ENCODE peak calls at places on chromosome X, in eight cellular contexts. L, F, U, Y, J, P, B and N are unnamed samples.

GRCh38 chrX:3346436-3347329 is at the start of gene MXRA5:
- DNase-seq in L (no peak), F (peak), U (peak), Y (peak), J (no peak), P (no peak), B (peak), N (no peak)

GRCh38 chrX:131649741-131650140 is 105.9 kb downstream of the OR13H1 start:
- DNase-seq in L (no peak), F (no peak), U (no peak), Y (no peak), J (no peak), P (no peak), B (no peak), N (no peak)

GRCh38 chrX:43861750-43862149 is 20.5 kb downstream of the MAOB start:
- DNase-seq in L (no peak), F (no peak), U (no peak), Y (no peak), J (no peak), P (no peak), B (no peak), N (no peak)

GRCh38 chrX:134444681-134445080 is 15.3 kb upstream of the HPRT1 start:
- DNase-seq in L (no peak), F (no peak), U (no peak), Y (no peak), J (no peak), P (no peak), B (no peak), N (no peak)

GRCh38 chrX:3962511-3963350 is 249.3 kb upstream of the PRKX start:
- DNase-seq in L (no peak), F (no peak), U (peak), Y (no peak), J (peak), P (no peak), B (no peak), N (peak)

GRCh38 chrX:39242187-39242586 is 440.9 kb downstream of the MID1IP1 start:
- DNase-seq in L (no peak), F (no peak), U (peak), Y (no peak), J (peak), P (peak), B (no peak), N (peak)

GRCh38 chrX:31522760-31523159 is 450.9 kb upstream of the FTHL17 start:
- DNase-seq in L (no peak), F (no peak), U (no peak), Y (no peak), J (no peak), P (no peak), B (no peak), N (no peak)

GRCh38 chrX:18864390-18864920 is 119.5 kb downstream of the PHKA2 start:
- DNase-seq in L (no peak), F (no peak), U (no peak), Y (no peak), J (no peak), P (no peak), B (no peak), N (no peak)

GRCh38 chrX:150429577-150429976 is 66.5 kb downstream of the MAMLD1 start:
- DNase-seq in L (peak), F (peak), U (peak), Y (no peak), J (no peak), P (no peak), B (no peak), N (peak)

GRCh38 chrX:32896132-32896531 is 315.2 kb downstream of the DMD start:
- DNase-seq in L (no peak), F (no peak), U (no peak), Y (no peak), J (no peak), P (no peak), B (no peak), N (no peak)

GRCh38 chrX:16185725-16186136 is 18.4 kb downstream of the MAGEB17 start:
- DNase-seq in L (peak), F (peak), U (peak), Y (peak), J (no peak), P (no peak), B (no peak), N (no peak)

GRCh38 chrX:10350991-10351390 is 194.2 kb downstream of the CLCN4 start:
- DNase-seq in L (no peak), F (peak), U (no peak), Y (no peak), J (no peak), P (no peak), B (no peak), N (no peak)

GRCh38 chrX:41518841-41519220 is 71.7 kb downstream of the NYX start:
- DNase-seq in L (no peak), F (no peak), U (no peak), Y (no peak), J (no peak), P (no peak), B (no peak), N (no peak)

GRCh38 chrX:75295641-75296040 is 21.8 kb downstream of the UPRT start:
- DNase-seq in L (no peak), F (no peak), U (no peak), Y (no peak), J (no peak), P (no peak), B (no peak), N (no peak)

GRCh38 chrX:9133426-9133825 is 99.5 kb upstream of the FAM9B start:
- DNase-seq in L (no peak), F (no peak), U (peak), Y (no peak), J (no peak), P (no peak), B (no peak), N (no peak)

GRCh38 chrX:10897768-10898167 is 213.4 kb upstream of the HCCS start:
- DNase-seq in L (no peak), F (no peak), U (no peak), Y (no peak), J (no peak), P (no peak), B (no peak), N (no peak)

GRCh38 chrX:11363069-11363594 is 69.9 kb downstream of the AMELX start:
- DNase-seq in L (no peak), F (no peak), U (no peak), Y (no peak), J (peak), P (no peak), B (no peak), N (no peak)

GRCh38 chrX:154369453-154370299 is 4.8 kb downstream of the FLNA start:
- DNase-seq in L (peak), F (peak), U (peak), Y (peak), J (peak), P (peak), B (peak), N (peak)

GRCh38 chrX:115367455-115367854 is 77.9 kb downstream of the LUZP4 start:
- DNase-seq in L (no peak), F (peak), U (peak), Y (no peak), J (no peak), P (no peak), B (no peak), N (no peak)

GRCh38 chrX:70432936-70433847 is 10.1 kb downstream of the GDPD2 start:
- DNase-seq in L (no peak), F (no peak), U (no peak), Y (no peak), J (no peak), P (no peak), B (no peak), N (no peak)
- H3K4me3 ChIP-seq in L (peak), F (peak), U (peak), Y (no peak), J (peak), P (peak), B (peak), N (peak)

DNA sequence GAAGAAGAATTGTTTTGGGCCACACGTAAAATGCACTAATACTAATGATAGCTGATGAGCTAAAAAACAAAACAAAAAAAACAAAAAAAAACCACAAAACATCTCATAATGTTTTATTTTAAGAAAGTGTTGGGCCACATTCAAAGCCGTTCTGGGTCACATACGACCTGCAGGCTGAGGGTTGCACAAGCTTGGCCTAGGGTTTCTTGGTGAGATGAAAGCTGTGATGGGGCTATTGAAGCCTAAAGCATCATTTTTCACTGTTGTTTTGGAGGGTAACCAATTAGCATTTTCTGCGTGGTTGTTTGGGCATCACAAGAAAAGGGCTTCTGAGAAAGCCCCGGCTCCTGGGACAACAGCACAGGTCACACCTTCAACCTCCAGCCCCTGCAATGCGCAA is 42.5 kb upstream of the ZNF157 start:
- DNase-seq in L (no peak), F (no peak), U (no peak), Y (no peak), J (no peak), P (no peak), B (no peak), N (no peak)
- H3K4me3 ChIP-seq in L (no peak), F (no peak), U (no peak), Y (no peak), J (no peak), P (no peak), B (no peak), N (no peak)

DNA sequence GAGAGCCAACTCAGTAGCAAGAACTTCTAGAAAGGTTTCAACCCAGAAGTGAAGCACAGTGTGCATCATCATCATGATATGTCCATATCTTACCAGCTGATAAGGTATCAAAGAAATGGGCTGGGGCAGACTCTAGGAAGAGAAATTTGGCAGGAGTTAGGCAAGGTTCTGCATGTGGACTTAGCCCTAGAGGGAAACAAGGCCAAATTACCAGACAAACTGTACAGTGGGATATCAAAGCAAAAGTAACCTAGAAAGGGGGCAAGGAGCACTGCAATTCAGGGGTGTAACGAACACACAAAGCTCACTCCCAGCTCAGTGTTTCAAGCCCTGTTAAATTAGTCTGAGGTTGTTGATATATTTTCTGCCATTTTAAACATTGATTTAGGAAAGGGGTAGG is 407.4 kb downstream of the SMARCA1 start:
- DNase-seq in L (no peak), F (no peak), U (no peak), Y (no peak), J (no peak), P (no peak), B (no peak), N (no peak)
- H3K4me3 ChIP-seq in L (no peak), F (no peak), U (no peak), Y (no peak), J (no peak), P (no peak), B (no peak), N (no peak)

DNA sequence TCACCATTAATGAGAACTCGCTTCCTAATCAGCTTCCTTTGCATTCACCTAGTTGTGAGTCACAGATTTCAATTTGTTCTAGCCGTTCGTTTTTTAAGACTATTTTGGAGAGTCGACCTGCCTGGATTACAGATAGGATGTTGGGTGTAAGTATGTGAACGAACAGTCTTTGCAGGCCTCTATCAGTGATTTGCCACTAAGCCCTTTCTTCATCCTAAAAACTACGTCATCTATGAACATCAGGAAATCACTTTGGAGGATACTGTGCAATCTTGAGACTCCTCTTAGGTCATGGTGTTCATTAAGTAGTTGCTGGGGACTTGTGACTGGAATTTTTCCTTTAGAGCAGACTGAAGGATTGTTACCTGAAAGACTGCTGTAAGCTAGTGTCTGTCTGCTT is 1.1 kb downstream of the POLA1 start:
- DNase-seq in L (no peak), F (no peak), U (peak), Y (no peak), J (no peak), P (no peak), B (no peak), N (no peak)
- H3K4me3 ChIP-seq in L (peak), F (no peak), U (peak), Y (no peak), J (peak), P (no peak), B (no peak), N (peak)

GRCh38 chrX:155874571-155875244 is 6.4 kb upstream of the VAMP7 start:
- DNase-seq in L (no peak), F (no peak), U (no peak), Y (no peak), J (no peak), P (no peak), B (no peak), N (no peak)
- H3K4me3 ChIP-seq in L (peak), F (no peak), U (peak), Y (no peak), J (no peak), P (no peak), B (no peak), N (no peak)

GRCh38 chrX:19991350-19991718 is 473 bp upstream of the BCLAF3 start:
- DNase-seq in L (no peak), F (no peak), U (no peak), Y (no peak), J (peak), P (no peak), B (no peak), N (no peak)
- H3K4me3 ChIP-seq in L (peak), F (peak), U (peak), Y (no peak), J (peak), P (peak), B (peak), N (peak)

GRCh38 chrX:118117069-118117405 is 427 bp upstream of the KLHL13 start:
- DNase-seq in L (no peak), F (no peak), U (no peak), Y (no peak), J (no peak), P (no peak), B (no peak), N (no peak)

GRCh38 chrX:118116308-118117068 is at the start of gene KLHL13:
- DNase-seq in L (no peak), F (no peak), U (peak), Y (peak), J (no peak), P (peak), B (peak), N (no peak)

DNA sequence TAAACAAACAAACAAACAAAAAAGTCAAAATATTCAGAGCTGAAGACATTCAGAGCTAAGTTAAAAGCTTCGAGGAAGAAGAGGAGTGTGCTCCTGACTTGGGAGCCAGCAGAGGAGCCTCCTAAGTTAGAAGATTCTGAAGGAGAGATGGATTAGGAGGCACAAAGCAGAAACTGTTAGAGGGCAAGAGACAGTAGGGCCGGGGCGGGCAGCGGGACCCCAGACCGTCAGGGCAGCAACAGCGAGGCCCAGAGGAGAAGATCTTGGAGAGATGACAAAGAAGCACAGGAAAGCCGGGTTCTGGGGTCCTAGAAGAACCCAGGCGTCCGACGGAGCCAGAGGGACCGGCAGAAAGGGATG is 682 bp downstream of the KLHL13 start:
- DNase-seq in L (no peak), F (no peak), U (no peak), Y (no peak), J (no peak), P (no peak), B (peak), N (no peak)
- H3K4me3 ChIP-seq in L (peak), F (no peak), U (peak), Y (peak), J (no peak), P (peak), B (peak), N (no peak)

GRCh38 chrX:139691493-139691842 is 16.5 kb downstream of the MCF2 start:
- DNase-seq in L (no peak), F (no peak), U (peak), Y (no peak), J (no peak), P (no peak), B (peak), N (no peak)
- H3K4me3 ChIP-seq in L (peak), F (peak), U (peak), Y (no peak), J (no peak), P (no peak), B (peak), N (no peak)

GRCh38 chrX:111505783-111506182 is 5.7 kb upstream of the SERTM2 start:
- DNase-seq in L (no peak), F (no peak), U (no peak), Y (no peak), J (no peak), P (no peak), B (no peak), N (no peak)

GRCh38 chrX:111515298-111515697 is 3.9 kb downstream of the SERTM2 start:
- DNase-seq in L (no peak), F (no peak), U (no peak), Y (no peak), J (no peak), P (no peak), B (no peak), N (no peak)

GRCh38 chrX:111506826-111507225 is 4.6 kb upstream of the SERTM2 start:
- DNase-seq in L (no peak), F (no peak), U (no peak), Y (no peak), J (no peak), P (no peak), B (no peak), N (no peak)

GRCh38 chrX:111507931-111508330 is 3.5 kb upstream of the SERTM2 start:
- DNase-seq in L (no peak), F (no peak), U (no peak), Y (no peak), J (no peak), P (no peak), B (no peak), N (no peak)

GRCh38 chrX:111511477-111511876 is at the start of gene SERTM2:
- DNase-seq in L (no peak), F (no peak), U (peak), Y (no peak), J (no peak), P (no peak), B (no peak), N (no peak)
- H3K4me3 ChIP-seq in L (no peak), F (no peak), U (peak), Y (no peak), J (no peak), P (no peak), B (no peak), N (no peak)

GRCh38 chrX:107827852-107828251 is 2.2 kb downstream of the MID2 start:
- DNase-seq in L (no peak), F (no peak), U (no peak), Y (no peak), J (no peak), P (no peak), B (no peak), N (no peak)

GRCh38 chrX:107823456-107823855 is 2.2 kb upstream of the MID2 start:
- DNase-seq in L (peak), F (peak), U (peak), Y (no peak), J (no peak), P (no peak), B (no peak), N (no peak)

GRCh38 chrX:107826286-107827136 is 845 bp downstream of the MID2 start:
- DNase-seq in L (no peak), F (no peak), U (peak), Y (peak), J (no peak), P (peak), B (peak), N (no peak)

GRCh38 chrX:107827137-107827831 is 1.6 kb downstream of the MID2 start:
- DNase-seq in L (no peak), F (no peak), U (peak), Y (no peak), J (no peak), P (no peak), B (no peak), N (no peak)

DNA sequence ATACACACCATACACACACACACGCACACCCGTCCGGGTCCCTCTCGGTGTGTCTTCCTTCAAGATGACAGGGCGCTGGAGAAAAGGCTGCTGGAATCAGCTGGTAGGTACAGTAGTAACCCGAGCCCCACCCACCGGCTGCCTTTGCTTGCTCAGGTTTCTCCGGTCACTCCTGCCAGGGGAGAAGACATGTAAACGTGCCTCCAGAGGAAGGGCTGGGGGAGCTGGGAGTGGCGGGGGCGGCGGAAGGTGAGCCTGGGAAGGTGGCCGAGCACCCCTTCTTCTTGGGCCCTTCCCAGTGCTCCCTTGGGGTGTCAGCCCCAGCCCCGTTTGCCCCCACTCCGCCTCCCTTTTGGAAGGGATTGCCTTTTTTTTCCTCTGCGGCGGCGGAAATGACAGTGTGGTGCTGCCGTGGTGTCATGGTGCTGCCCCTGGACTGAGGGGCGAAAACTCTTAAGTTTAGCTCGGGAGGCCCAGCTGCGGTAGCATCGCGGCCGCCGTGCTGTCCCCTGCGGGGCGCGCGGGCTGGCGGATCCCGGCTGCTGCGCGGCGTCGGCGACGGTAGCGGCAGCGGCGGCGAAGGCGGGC is at the start of gene MID2:
- DNase-seq in L (no peak), F (no peak), U (peak), Y (peak), J (no peak), P (peak), B (peak), N (no peak)
- H3K4me3 ChIP-seq in L (peak), F (peak), U (peak), Y (peak), J (no peak), P (peak), B (peak), N (no peak)